ENCODE peak calls at places on chromosomes 6 and 20, in six cellular contexts. K is Peyer's patch, F is transverse colon, D is breast epithelium, O is IMR-90, W is testis. V is an unnamed sample.

GRCh38 chr6:147709396-147710272 is 201.1 kb downstream of the SAMD5 start:
- DNase-seq in K (no peak), F (no peak), D (no peak), O (no peak), W (no peak), V (no peak)

GRCh38 chr6:37272834-37273566 is 15.1 kb upstream of the TMEM217 start:
- DNase-seq in K (no peak), F (no peak), D (no peak), O (no peak), W (no peak), V (no peak)

GRCh38 chr6:158011980-158012566 is 30.4 kb downstream of the SYNJ2 start:
- DNase-seq in K (no peak), F (no peak), D (no peak), O (no peak), W (no peak), V (no peak)

GRCh38 chr6:135271626-135272025 is 90.5 kb downstream of the MYB start:
- DNase-seq in K (no peak), F (no peak), D (no peak), O (no peak), W (no peak), V (no peak)

GRCh38 chr6:84825461-84825860 is 61.1 kb upstream of the TBX18 start:
- DNase-seq in K (no peak), F (no peak), D (no peak), O (no peak), W (no peak), V (no peak)

GRCh38 chr20:50585678-50586077 is 75.5 kb downstream of the PTPN1 start:
- DNase-seq in K (no peak), F (no peak), D (no peak), O (no peak), W (no peak), V (no peak)

GRCh38 chr6:113103618-113104390 is 753.3 kb upstream of the MARCKS start:
- DNase-seq in K (no peak), F (no peak), D (no peak), O (peak), W (no peak), V (no peak)

GRCh38 chr20:23634985-23635767 is 2.6 kb downstream of the CST3 start:
- DNase-seq in K (no peak), F (no peak), D (peak), O (no peak), W (peak), V (no peak)

GRCh38 chr6:16319813-16320532 is 81.6 kb downstream of the GMPR start:
- DNase-seq in K (peak), F (peak), D (peak), O (peak), W (peak), V (peak)

GRCh38 chr20:2867081-2867860 is 6.0 kb upstream of the PTPRA start:
- DNase-seq in K (no peak), F (peak), D (no peak), O (no peak), W (no peak), V (no peak)

GRCh38 chr6:63348836-63349235 is 29.1 kb upstream of the LGSN start:
- DNase-seq in K (no peak), F (no peak), D (no peak), O (no peak), W (no peak), V (no peak)

GRCh38 chr20:24953204-24953565 is 4.1 kb downstream of the CST7 start:
- DNase-seq in K (no peak), F (no peak), D (no peak), O (no peak), W (no peak), V (no peak)

GRCh38 chr6:160391419-160392116 is 43.4 kb downstream of the SLC22A3 start:
- DNase-seq in K (no peak), F (peak), D (no peak), O (no peak), W (no peak), V (no peak)

GRCh38 chr6:166677941-166678340 is 50.9 kb upstream of the RPS6KA2 start:
- DNase-seq in K (no peak), F (no peak), D (no peak), O (no peak), W (no peak), V (no peak)

GRCh38 chr20:20365593-20365992 is 2.3 kb upstream of the INSM1 start:
- DNase-seq in K (no peak), F (no peak), D (no peak), O (no peak), W (no peak), V (no peak)

GRCh38 chr20:51014797-51015722 is 7.8 kb downstream of the KCNG1 start:
- DNase-seq in K (no peak), F (peak), D (no peak), O (peak), W (peak), V (no peak)

GRCh38 chr6:137365648-137366047 is 128.5 kb downstream of the OLIG3 start:
- DNase-seq in K (no peak), F (no peak), D (no peak), O (no peak), W (no peak), V (no peak)

GRCh38 chr20:48709744-48710143 is 118.1 kb downstream of the PREX1 start:
- DNase-seq in K (no peak), F (no peak), D (no peak), O (no peak), W (no peak), V (no peak)

GRCh38 chr6:148414836-148415235 is 72.2 kb downstream of the SASH1 start:
- DNase-seq in K (no peak), F (no peak), D (no peak), O (peak), W (no peak), V (no peak)

GRCh38 chr6:7469696-7470095 is 71.8 kb upstream of the DSP start:
- DNase-seq in K (no peak), F (no peak), D (no peak), O (peak), W (no peak), V (no peak)

GRCh38 chr6:155201461-155202226 is 62.2 kb upstream of the CLDN20 start:
- DNase-seq in K (no peak), F (no peak), D (no peak), O (peak), W (no peak), V (no peak)

GRCh38 chr20:58328836-58329235 is 19.3 kb downstream of the RAB22A start:
- DNase-seq in K (no peak), F (no peak), D (no peak), O (no peak), W (no peak), V (no peak)

GRCh38 chr6:53651764-53652401 is 13.7 kb downstream of the KLHL31 start:
- DNase-seq in K (peak), F (peak), D (peak), O (peak), W (peak), V (peak)

GRCh38 chr6:17907467-17908229 is 79.8 kb downstream of the KIF13A start:
- DNase-seq in K (peak), F (peak), D (peak), O (peak), W (peak), V (peak)

GRCh38 chr6:41578714-41579610 is 32.8 kb downstream of the FOXP4 start:
- DNase-seq in K (no peak), F (peak), D (no peak), O (peak), W (no peak), V (no peak)

GRCh38 chr6:170362121-170362520 is 55.6 kb downstream of the FAM120B start:
- DNase-seq in K (no peak), F (no peak), D (no peak), O (no peak), W (no peak), V (no peak)

GRCh38 chr20:54047741-54048140 is 22.7 kb downstream of the BCAS1 start:
- DNase-seq in K (no peak), F (no peak), D (no peak), O (no peak), W (no peak), V (no peak)

GRCh38 chr6:30759575-30760239 is 15.4 kb upstream of the IER3 start:
- DNase-seq in K (no peak), F (no peak), D (no peak), O (peak), W (no peak), V (no peak)

GRCh38 chr6:116060572-116061283 is at the start of gene FRK:
- DNase-seq in K (no peak), F (peak), D (peak), O (peak), W (peak), V (no peak)

GRCh38 chr20:9699181-9699580 is 139.7 kb downstream of the PAK5 start:
- DNase-seq in K (no peak), F (no peak), D (no peak), O (peak), W (no peak), V (no peak)

GRCh38 chr20:36460648-36461599 is 80.4 kb upstream of the MYL9 start:
- DNase-seq in K (peak), F (peak), D (peak), O (peak), W (peak), V (peak)

DNA sequence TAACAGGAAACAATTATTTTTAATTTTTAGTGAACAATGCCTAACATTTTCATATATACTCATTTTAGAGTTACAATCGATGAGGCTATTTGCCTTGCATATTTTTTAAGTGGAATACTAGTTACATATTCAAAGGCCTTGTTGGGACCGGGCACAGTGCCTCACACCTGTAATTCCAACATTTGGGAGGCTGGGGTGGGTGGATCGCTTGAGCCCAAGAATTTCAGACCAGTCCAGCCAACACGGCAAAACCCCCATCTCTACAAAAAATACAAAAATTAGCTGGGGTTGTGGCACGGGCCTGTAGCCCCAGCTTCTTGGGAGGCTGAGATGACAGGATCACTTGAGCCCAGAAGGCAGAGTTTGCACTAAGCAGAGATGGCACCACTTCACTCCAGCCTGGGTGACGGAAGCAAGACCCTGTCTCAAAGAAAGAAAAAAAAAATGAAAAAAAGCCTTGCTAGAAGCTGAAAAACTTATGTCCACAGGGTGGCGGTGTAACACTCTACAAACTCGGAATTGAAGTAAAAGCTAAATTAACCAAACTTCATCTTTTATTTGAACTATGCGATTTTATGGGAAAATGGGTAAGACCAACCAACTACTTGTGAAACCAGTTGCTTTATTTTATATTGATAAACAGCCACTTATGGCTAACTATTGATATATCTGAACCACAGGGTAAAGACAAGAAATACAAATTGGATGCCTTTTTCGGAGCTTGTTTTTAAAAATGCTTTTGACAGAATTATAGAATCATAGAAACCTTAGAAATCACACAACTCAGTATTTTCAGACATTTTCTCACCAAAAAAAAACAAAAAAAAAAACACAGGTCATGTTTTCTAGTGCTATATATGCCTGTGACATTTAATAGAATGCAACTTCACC is 24.1 kb upstream of the ROS1 start:
- DNase-seq in K (peak), F (peak), D (no peak), O (peak), W (peak), V (peak)
- TF ChIP-seq CTCF in K (peak), F (peak), D (peak), O (peak), W (peak), V (peak)

GRCh38 chr6:134171517-134171916 is 119.1 kb upstream of the SLC2A12 start:
- DNase-seq in K (no peak), F (no peak), D (no peak), O (peak), W (no peak), V (no peak)
- TF ChIP-seq POLR2A in K (peak), F (peak), D (no peak), O (peak), W (no peak), V (no peak)

GRCh38 chr6:27562027-27562410 is 89.1 kb upstream of the ZNF184 start:
- DNase-seq in K (no peak), F (no peak), D (no peak), O (no peak), W (no peak), V (no peak)

GRCh38 chr6:27568226-27568889 is 95.5 kb upstream of the ZNF184 start:
- DNase-seq in K (no peak), F (no peak), D (no peak), O (no peak), W (no peak), V (no peak)

DNA sequence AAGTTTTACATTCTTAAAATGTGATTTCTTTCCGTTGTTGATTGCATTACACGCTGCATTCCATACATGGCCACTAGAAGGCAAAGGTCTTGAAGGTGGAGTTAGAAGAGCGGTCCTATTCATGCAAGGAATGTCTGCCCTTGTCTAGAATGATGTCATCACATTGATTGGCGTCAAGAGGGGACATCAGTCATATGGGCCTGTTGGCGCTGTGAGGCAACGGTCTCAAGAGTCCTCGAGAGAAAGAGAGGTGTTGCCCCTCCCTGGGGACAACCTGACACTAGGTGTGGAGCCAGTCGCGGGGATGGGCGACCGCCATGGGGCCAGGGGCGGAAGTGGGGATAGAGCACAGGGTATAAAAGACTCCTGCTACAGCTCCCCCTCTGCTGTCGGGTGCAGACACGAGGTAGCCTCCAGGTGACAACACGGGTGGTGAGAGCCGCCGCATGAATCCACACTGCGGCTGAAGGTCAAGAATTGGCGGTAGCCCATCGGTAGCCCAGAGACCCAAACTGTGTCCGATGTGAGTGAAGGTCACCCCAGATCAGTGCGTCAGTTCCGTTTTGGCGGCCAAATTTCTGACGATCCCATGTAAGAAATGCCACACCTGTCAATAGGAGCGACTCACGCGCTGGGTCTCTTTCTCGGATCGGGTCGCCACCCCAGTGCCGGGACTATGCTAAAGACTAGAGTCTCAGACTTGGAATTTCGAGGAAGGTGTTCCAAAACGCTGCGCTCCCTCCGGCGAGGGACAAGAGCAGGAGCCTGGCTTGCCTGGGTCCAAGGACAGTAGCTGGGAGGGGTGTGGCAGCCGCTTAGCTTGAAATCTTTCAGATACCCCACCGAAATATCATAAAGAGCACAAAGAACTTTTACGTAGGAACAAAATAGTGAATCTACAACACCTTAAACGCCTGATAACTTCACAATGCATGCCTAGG is 93.2 kb upstream of the ZNF184 start:
- DNase-seq in K (no peak), F (no peak), D (no peak), O (no peak), W (no peak), V (no peak)
- TF ChIP-seq CTCF in K (no peak), F (no peak), D (no peak), O (no peak), W (no peak), V (no peak)

GRCh38 chr20:1505871-1506270 is 14.7 kb upstream of the SIRPB2 start:
- DNase-seq in K (no peak), F (no peak), D (no peak), O (no peak), W (no peak), V (no peak)
- TF ChIP-seq POLR2A in K (no peak), F (no peak), D (no peak), O (no peak), W (no peak), V (no peak)

GRCh38 chr20:63234693-63235398 is 859 bp upstream of the BIRC7 start:
- DNase-seq in K (no peak), F (peak), D (no peak), O (no peak), W (no peak), V (no peak)
- TF ChIP-seq CTCF in K (no peak), F (peak), D (no peak), O (peak), W (no peak), V (peak)

GRCh38 chr6:26270903-26271639 is 93.9 kb upstream of the BTN3A2 start:
- DNase-seq in K (peak), F (peak), D (peak), O (peak), W (peak), V (peak)
- TF ChIP-seq POLR2A in K (peak), F (peak), D (no peak), O (peak), W (no peak), V (no peak)